ENCODE peak calls at places on chromosomes 12 and 14, in six cellular contexts. X, L, Y, I, N and K are unnamed samples.

GRCh38 chr14:23876160-23876750 is 77.3 kb upstream of the DHRS4 start:
- DNase-seq in X (no peak), L (no peak), Y (no peak), I (no peak), N (no peak), K (no peak)

GRCh38 chr12:46549527-46550265 is 177.1 kb upstream of the SLC38A2 start:
- DNase-seq in X (no peak), L (no peak), Y (no peak), I (no peak), N (no peak), K (peak; percentile 40)

GRCh38 chr14:59998575-59998974 is 78.6 kb downstream of the LRRC9 start:
- DNase-seq in X (no peak), L (no peak), Y (no peak), I (no peak), N (no peak), K (no peak)

GRCh38 chr12:103766028-103766427 is 75.0 kb downstream of the NT5DC3 start:
- DNase-seq in X (no peak), L (no peak), Y (no peak), I (no peak), N (no peak), K (no peak)

GRCh38 chr12:114163766-114164165 is 197.6 kb upstream of the RBM19 start:
- DNase-seq in X (peak; percentile 38), L (no peak), Y (no peak), I (no peak), N (no peak), K (no peak)

GRCh38 chr14:105394714-105395537 is 3.4 kb upstream of the TEX22 start:
- DNase-seq in X (no peak), L (no peak), Y (no peak), I (no peak), N (no peak), K (no peak)

GRCh38 chr14:27750096-27750495 is 1016.5 kb upstream of the FOXG1 start:
- DNase-seq in X (no peak), L (no peak), Y (no peak), I (no peak), N (no peak), K (no peak)

GRCh38 chr14:92473261-92473946 is 40.2 kb upstream of the RIN3 start:
- DNase-seq in X (peak; percentile 72), L (no peak), Y (no peak), I (no peak), N (no peak), K (peak; percentile 53)

GRCh38 chr14:45610303-45610702 is 357.3 kb upstream of the MIS18BP1 start:
- DNase-seq in X (no peak), L (no peak), Y (no peak), I (no peak), N (no peak), K (no peak)

GRCh38 chr12:127559349-127560040 is 707.5 kb upstream of the TMEM132C start:
- DNase-seq in X (no peak), L (peak; percentile 16), Y (peak; percentile 39), I (peak; percentile 11), N (peak; percentile 16), K (peak; percentile 19)

GRCh38 chr14:101358320-101358569 is 203.1 kb upstream of the DIO3 start:
- DNase-seq in X (no peak), L (no peak), Y (no peak), I (no peak), N (no peak), K (no peak)

GRCh38 chr12:14567311-14568195 is at the start of gene PLBD1:
- DNase-seq in X (no peak), L (peak; percentile 54), Y (peak; percentile 36), I (no peak), N (peak; percentile 57), K (no peak)

GRCh38 chr14:64682173-64682710 is 22.0 kb upstream of the PLEKHG3 start:
- DNase-seq in X (no peak), L (no peak), Y (no peak), I (no peak), N (no peak), K (no peak)

DNA sequence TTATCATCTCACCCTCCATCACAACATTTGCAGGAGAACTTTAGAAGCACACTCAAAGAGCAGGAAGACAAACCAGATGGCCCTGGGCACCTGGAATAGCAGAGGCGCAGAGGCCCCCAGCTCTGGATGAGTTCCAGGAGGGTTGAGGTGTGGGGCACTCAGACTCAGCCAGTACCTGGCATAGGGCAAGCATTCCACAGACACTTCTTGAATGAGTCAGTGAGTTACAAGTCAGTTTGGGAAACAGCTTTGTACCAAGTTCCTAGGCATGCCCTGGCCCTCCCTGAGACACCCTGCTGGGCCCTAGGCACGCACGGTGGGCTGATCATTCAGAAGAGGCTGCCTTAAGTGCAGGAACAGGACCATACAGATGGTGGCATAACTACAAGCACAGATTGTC is 54.3 kb downstream of the MAP3K9 start:
- DNase-seq in X (peak; percentile 41), L (no peak), Y (no peak), I (no peak), N (no peak), K (no peak)
- TF ChIP-seq POLR2AphosphoS5 in X (no peak), L (no peak), Y (no peak), I (no peak), N (no peak), K (no peak)

GRCh38 chr14:104383931-104384775 is 195.4 kb upstream of the C14orf180 start:
- DNase-seq in X (no peak), L (no peak), Y (no peak), I (no peak), N (peak; percentile 88), K (no peak)
- TF ChIP-seq GABPA in X (no peak), L (no peak), Y (no peak), I (no peak), N (no peak), K (no peak)

DNA sequence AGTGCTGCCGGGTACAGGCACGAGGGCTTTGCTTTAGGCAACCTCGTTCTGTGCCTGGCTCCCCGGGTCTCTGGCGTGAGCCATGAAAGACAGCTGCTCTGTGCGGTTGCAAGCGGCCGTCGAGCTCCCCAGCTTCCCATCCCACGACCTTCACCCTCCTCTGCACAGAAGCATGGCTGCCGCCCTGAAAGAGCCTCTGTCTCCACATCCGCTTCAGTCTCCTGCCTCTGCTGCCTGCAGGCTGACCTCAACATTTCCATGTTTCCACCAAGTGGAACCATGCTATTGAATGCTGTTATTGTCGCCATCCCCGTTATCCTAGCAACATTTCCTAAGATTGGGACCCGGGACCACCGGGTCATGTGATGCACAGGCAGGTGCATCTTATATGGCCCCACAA is 57.1 kb downstream of the KDM2B start:
- DNase-seq in X (no peak), L (no peak), Y (no peak), I (no peak), N (no peak), K (no peak)
- H3K4me3 ChIP-seq in X (no peak overlapping the region), L (no peak overlapping the region), Y (no peak overlapping the region), I (peak overlapping the region; percentile 45), N (no peak overlapping the region), K (no peak overlapping the region)

GRCh38 chr14:103523583-103523969 is 946 bp upstream of the CKB start:
- DNase-seq in X (no peak), L (no peak), Y (no peak), I (no peak), N (no peak), K (no peak)

GRCh38 chr14:103521438-103521961 is 1.1 kb downstream of the CKB start:
- DNase-seq in X (no peak), L (peak; percentile 66), Y (no peak), I (no peak), N (peak; percentile 78), K (no peak)

GRCh38 chr14:103524002-103524785 is 1.6 kb upstream of the CKB start:
- DNase-seq in X (no peak), L (no peak), Y (no peak), I (no peak), N (no peak), K (no peak)

GRCh38 chr14:103522028-103522581 is 525 bp downstream of the CKB start:
- DNase-seq in X (no peak), L (peak; percentile 66), Y (no peak), I (no peak), N (peak; percentile 91), K (no peak)

DNA sequence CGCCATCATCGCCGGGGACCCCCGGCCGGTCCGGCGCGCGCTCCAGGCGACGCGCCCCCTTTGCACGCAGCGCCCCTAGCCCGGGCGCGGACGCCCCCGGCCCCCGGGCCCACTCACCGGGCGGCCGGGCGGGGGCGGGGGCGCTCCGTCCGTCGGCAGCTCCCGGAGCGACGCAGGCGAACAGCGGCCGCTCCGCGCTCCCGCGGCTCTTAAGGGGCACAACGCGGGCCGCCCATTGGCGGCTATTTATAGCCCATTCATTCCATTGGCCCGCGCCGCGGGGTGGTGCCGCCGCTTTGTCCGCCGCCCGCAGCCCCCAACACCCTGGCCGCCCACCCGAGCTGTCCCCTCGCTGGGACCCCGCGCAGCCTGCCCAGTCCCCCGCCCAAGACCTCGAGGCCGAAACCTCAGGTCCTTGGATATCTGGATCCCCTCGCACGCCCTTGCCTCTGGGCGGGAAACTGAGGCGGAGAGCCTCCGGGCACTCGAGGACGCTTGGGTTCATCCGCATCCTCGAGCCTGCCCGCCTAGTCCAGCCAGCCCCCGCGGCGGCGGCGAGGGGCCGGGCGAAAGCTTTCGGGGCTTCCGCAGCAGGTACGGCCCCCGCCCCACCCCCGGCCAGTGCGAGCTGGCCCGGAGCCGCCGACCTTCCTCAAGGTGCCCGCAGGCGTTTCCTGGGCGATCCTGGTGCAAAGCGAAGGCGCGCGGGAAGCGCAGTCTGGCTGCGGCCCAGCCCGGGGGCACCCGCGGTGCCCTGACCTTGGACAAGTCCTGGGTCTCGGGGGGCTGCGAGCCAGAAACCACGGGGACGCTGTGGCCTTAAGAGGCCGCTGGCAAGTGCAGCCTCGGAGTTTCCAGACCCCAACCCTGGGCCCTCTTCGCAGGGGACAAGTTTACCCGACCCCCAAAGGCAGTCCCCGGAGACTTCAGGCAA is at the start of gene CKB:
- DNase-seq in X (no peak), L (peak; percentile 75), Y (no peak), I (no peak), N (peak; percentile 95), K (no peak)
- TF ChIP-seq POLR2AphosphoS5 in X (peak; percentile 68), L (peak; percentile 86), Y (peak; percentile 12), I (no peak), N (peak; percentile 55), K (no peak)

DNA sequence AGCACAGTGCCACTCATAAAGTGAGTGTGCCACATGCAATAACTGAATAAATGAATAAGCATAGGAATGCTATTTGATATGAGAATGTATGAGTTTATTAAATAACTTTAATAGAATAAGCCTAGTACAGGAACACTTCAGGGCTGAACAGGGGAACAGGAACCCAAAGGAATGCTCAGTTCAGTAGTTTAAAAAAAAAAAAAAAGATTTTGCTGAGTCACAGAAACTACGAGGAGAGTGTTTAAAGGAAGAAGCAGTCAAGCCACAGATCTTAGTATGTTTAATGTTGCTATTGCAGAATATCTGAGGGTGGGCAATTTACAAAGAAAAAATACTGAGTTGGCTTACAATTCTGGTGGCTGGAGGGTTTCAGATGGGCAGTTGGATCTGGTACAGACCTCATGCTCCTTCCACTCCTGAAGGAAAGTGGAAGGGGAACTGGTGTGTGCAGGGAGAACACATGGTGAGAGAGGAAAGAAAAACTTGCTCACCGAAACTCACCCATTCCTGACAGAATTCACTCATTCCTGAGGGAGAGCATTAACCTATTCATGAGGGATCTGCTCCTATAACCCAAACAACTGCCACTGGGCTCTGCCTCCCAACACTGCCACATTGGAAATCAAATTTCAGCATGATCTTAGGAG is 880.3 kb upstream of the MGAT4C start:
- DNase-seq in X (no peak), L (no peak), Y (no peak), I (no peak), N (no peak), K (no peak)
- TF ChIP-seq GABPA in X (no peak), L (no peak), Y (no peak), I (no peak), N (no peak), K (no peak)